ENCODE peak calls at places on chromosomes 6 and 20, in five cellular contexts. A is GM13977, H is activated B cell treated with CpG ODN at 0.5 μM for 24 hours, N is ovary, L is suprapubic skin. D is an unnamed sample.

GRCh38 chr20:48460681-48461080 is 367.1 kb downstream of the PREX1 start:
- DNase-seq in A (no peak), H (no peak), N (no peak), L (no peak), D (peak; percentile 43)

GRCh38 chr20:4095639-4096038 is 80.3 kb upstream of the RNF24 start:
- DNase-seq in A (no peak), H (no peak), N (no peak), L (no peak), D (no peak)

GRCh38 chr6:112360498-112360897 is 13.4 kb downstream of the RFPL4B start:
- DNase-seq in A (no peak), H (no peak), N (no peak), L (no peak), D (no peak)

GRCh38 chr20:8375898-8376297 is 243.8 kb downstream of the PLCB1 start:
- DNase-seq in A (no peak), H (no peak), N (no peak), L (no peak), D (no peak)

GRCh38 chr20:39812116-39812515 is 850.0 kb downstream of the DHX35 start:
- DNase-seq in A (no peak), H (no peak), N (no peak), L (no peak), D (no peak)

GRCh38 chr6:139748353-139749146 is 374.1 kb upstream of the CITED2 start:
- DNase-seq in A (no peak), H (no peak), N (no peak), L (no peak), D (no peak)

GRCh38 chr6:139013185-139013800 is 15.3 kb upstream of the ABRACL start:
- DNase-seq in A (no peak), H (no peak), N (no peak), L (no peak), D (no peak)

GRCh38 chr6:444653-445275 is 53.2 kb downstream of the IRF4 start:
- DNase-seq in A (no peak), H (no peak), N (no peak), L (no peak), D (no peak)

GRCh38 chr6:19851273-19852089 is 14.3 kb downstream of the ID4 start:
- DNase-seq in A (peak; percentile 63), H (no peak), N (peak; percentile 49), L (no peak), D (peak; percentile 64)

GRCh38 chr6:13522639-13523038 is 35.2 kb upstream of the GFOD1 start:
- DNase-seq in A (no peak), H (no peak), N (no peak), L (no peak), D (no peak)

GRCh38 chr6:153980176-153980575 is 58.9 kb upstream of the OPRM1 start:
- DNase-seq in A (no peak), H (no peak), N (no peak), L (no peak), D (no peak)

GRCh38 chr20:49450281-49450707 is 32.2 kb downstream of the KCNB1 start:
- DNase-seq in A (no peak), H (no peak), N (no peak), L (no peak), D (no peak)

GRCh38 chr6:17714177-17714576 is 7.5 kb upstream of the NUP153 start:
- DNase-seq in A (no peak), H (no peak), N (no peak), L (no peak), D (no peak)

GRCh38 chr6:43666181-43666920 is 21.2 kb downstream of the MRPS18A start:
- DNase-seq in A (no peak), H (no peak), N (no peak), L (no peak), D (no peak)

GRCh38 chr20:34643919-34644318 is 33.0 kb downstream of the PIGU start:
- DNase-seq in A (no peak), H (no peak), N (no peak), L (no peak), D (no peak)

GRCh38 chr6:25218346-25218745 is 60.8 kb upstream of the CARMIL1 start:
- DNase-seq in A (no peak), H (no peak), N (no peak), L (no peak), D (no peak)

GRCh38 chr20:1034420-1034799 is 32.3 kb upstream of the RSPO4 start:
- DNase-seq in A (no peak), H (no peak), N (no peak), L (no peak), D (no peak)

GRCh38 chr6:10451828-10452509 is 37.1 kb upstream of the TFAP2A start:
- DNase-seq in A (no peak), H (no peak), N (no peak), L (no peak), D (no peak)

GRCh38 chr6:69887026-69887425 is 20.7 kb downstream of the COL19A1 start:
- DNase-seq in A (peak; percentile 19), H (no peak), N (no peak), L (no peak), D (peak; percentile 15)

GRCh38 chr6:21587925-21588811 is 5.4 kb upstream of the SOX4 start:
- DNase-seq in A (peak; percentile 53), H (peak; percentile 47), N (peak; percentile 75), L (peak; percentile 83), D (peak; percentile 59)

GRCh38 chr6:26445934-26446667 is 5.8 kb downstream of the BTN3A3 start:
- DNase-seq in A (peak; percentile 49), H (no peak), N (no peak), L (no peak), D (peak; percentile 53)

GRCh38 chr6:37731888-37732287 is 34.2 kb upstream of the MDGA1 start:
- DNase-seq in A (peak; percentile 83), H (peak; percentile 40), N (no peak), L (no peak), D (peak; percentile 85)

GRCh38 chr6:166470029-166470862 is 87.5 kb upstream of the MPC1 start:
- DNase-seq in A (no peak), H (no peak), N (no peak), L (no peak), D (no peak)

GRCh38 chr6:134529921-134530320 is 212.0 kb upstream of the SGK1 start:
- DNase-seq in A (no peak), H (no peak), N (no peak), L (no peak), D (no peak)

GRCh38 chr6:111737065-111737521 is 131.4 kb upstream of the TRAF3IP2 start:
- DNase-seq in A (no peak), H (no peak), N (no peak), L (no peak), D (no peak)

GRCh38 chr6:152293404-152293803 is 343.8 kb downstream of the SYNE1 start:
- DNase-seq in A (no peak), H (no peak), N (no peak), L (no peak), D (no peak)

GRCh38 chr6:142011156-142011555 is 121.6 kb upstream of the GJE1 start:
- DNase-seq in A (no peak), H (no peak), N (no peak), L (no peak), D (no peak)

GRCh38 chr6:101439790-101440189 is 46.3 kb downstream of the GRIK2 start:
- DNase-seq in A (no peak), H (no peak), N (no peak), L (no peak), D (no peak)

GRCh38 chr6:299050-299980 is 7.0 kb downstream of the DUSP22 start:
- DNase-seq in A (no peak), H (no peak), N (no peak), L (peak; percentile 61), D (no peak)

GRCh38 chr6:43753570-43754183 is 16.3 kb upstream of the VEGFA start:
- DNase-seq in A (no peak), H (no peak), N (no peak), L (no peak), D (no peak)

GRCh38 chr6:45192556-45192955 is 135.6 kb upstream of the RUNX2 start:
- DNase-seq in A (no peak), H (no peak), N (no peak), L (no peak), D (no peak)

GRCh38 chr6:2988426-2989331 is 11.0 kb upstream of the NQO2 start:
- DNase-seq in A (peak; percentile 74), H (peak; percentile 87), N (peak; percentile 83), L (peak; percentile 95), D (peak; percentile 81)

GRCh38 chr20:33261465-33261864 is 21.5 kb upstream of the BPIFB1 start:
- DNase-seq in A (no peak), H (no peak), N (no peak), L (no peak), D (no peak)

GRCh38 chr6:961407-961930 is 268.5 kb upstream of the EXOC2 start:
- DNase-seq in A (no peak), H (no peak), N (no peak), L (no peak), D (no peak)

GRCh38 chr6:137975058-137975940 is 108.2 kb downstream of the TNFAIP3 start:
- DNase-seq in A (peak; percentile 31), H (no peak), N (no peak), L (no peak), D (peak; percentile 29)

GRCh38 chr20:22106308-22106938 is 401.0 kb downstream of the PAX1 start:
- DNase-seq in A (no peak), H (no peak), N (no peak), L (no peak), D (no peak)

GRCh38 chr6:41153992-41154625 is at the start of gene TREML1:
- DNase-seq in A (no peak), H (no peak), N (no peak), L (no peak), D (no peak)

GRCh38 chr6:28683945-28684538 is 158.4 kb downstream of the GPX5 start:
- DNase-seq in A (no peak), H (no peak), N (no peak), L (no peak), D (peak; percentile 32)
- TF ChIP-seq CTCF in A (peak; percentile 68), H (no peak), N (no peak), L (peak; percentile 34), D (peak; percentile 61)

GRCh38 chr6:149354009-149354408 is 36.5 kb downstream of the TAB2 start:
- DNase-seq in A (no peak), H (no peak), N (no peak), L (no peak), D (no peak)
- TF ChIP-seq CTCF in A (no peak), H (no peak), N (no peak), L (no peak), D (no peak)

DNA sequence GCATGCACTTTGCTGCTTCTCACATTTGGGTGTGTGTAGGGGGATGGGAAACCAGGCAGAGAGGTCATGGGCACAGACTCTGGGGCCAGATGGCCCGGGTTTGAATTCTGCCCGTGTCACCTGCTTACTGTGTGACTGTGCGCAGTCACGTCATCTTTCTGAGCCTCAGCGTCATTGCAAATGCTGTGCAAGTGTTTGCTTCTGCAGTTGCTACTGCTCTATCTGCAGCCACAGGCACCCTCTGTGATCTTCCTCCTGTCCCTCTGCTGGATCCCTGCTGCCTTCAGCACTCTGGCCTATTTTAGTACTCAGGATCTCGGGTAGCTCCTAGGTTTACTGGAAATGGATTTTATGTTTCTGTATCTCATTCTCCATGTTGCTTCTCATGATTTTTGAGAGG is 40.6 kb upstream of the TULP1 start:
- DNase-seq in A (no peak), H (no peak), N (no peak), L (no peak), D (no peak)
- TF ChIP-seq CTCF in A (no peak), H (no peak), N (no peak), L (no peak), D (no peak)

GRCh38 chr6:97978855-97979271 is 695.8 kb upstream of the MMS22L start:
- DNase-seq in A (no peak), H (no peak), N (no peak), L (no peak), D (no peak)
- TF ChIP-seq CTCF in A (no peak), H (no peak), N (no peak), L (no peak), D (no peak)

D was measured in GM20000.